ENCODE peak calls at places on chromosomes 6 and 20, in seven cellular contexts. L is CD8-positive, alpha-beta memory T cell; F is midbrain; Y is posterior vena cava; X is amygdala; S is putamen; P is astrocyte of the cerebellum. I is an unnamed sample.

GRCh38 chr20:3068075-3068474 is 3.3 kb upstream of the OXT start:
- DNase-seq in P (no peak), Y (peak), F (no peak), X (no peak), S (no peak), L (no peak), I (no peak)

GRCh38 chr6:23873161-23873560 is 252.9 kb upstream of the NRSN1 start:
- DNase-seq in L (no peak), S (no peak), X (no peak), P (no peak), F (no peak), Y (no peak), I (no peak)

GRCh38 chr6:24974182-24975171 is 38.7 kb upstream of the RIPOR2 start:
- DNase-seq in X (no peak), F (no peak), L (peak), P (no peak), Y (no peak), S (no peak), I (no peak)

GRCh38 chr20:23092409-23092756 is 6.3 kb upstream of the CD93 start:
- DNase-seq in P (no peak), L (no peak), X (no peak), F (no peak), S (no peak), Y (no peak), I (no peak)

GRCh38 chr6:34462561-34462971 is 3.3 kb upstream of the PACSIN1 start:
- DNase-seq in P (no peak), X (no peak), S (no peak), F (no peak), Y (no peak), L (no peak), I (no peak)

GRCh38 chr6:40956871-40957270 is 82.2 kb downstream of the UNC5CL start:
- DNase-seq in S (no peak), Y (no peak), X (no peak), L (no peak), P (no peak), F (no peak), I (no peak)

GRCh38 chr20:62959101-62959971 is 6.8 kb downstream of the SLC17A9 start:
- DNase-seq in X (no peak), P (no peak), F (no peak), S (no peak), L (no peak), Y (peak), I (no peak)

GRCh38 chr6:152771061-152771687 is 20.6 kb downstream of the VIP start:
- DNase-seq in F (no peak), X (no peak), L (no peak), Y (no peak), P (no peak), S (no peak), I (no peak)

GRCh38 chr20:64188682-64189529 is 24.7 kb downstream of the MYT1 start:
- DNase-seq in L (no peak), F (peak), S (no peak), X (no peak), P (no peak), Y (no peak), I (no peak)

GRCh38 chr6:121573466-121573865 is 138.0 kb downstream of the GJA1 start:
- DNase-seq in L (no peak), X (no peak), F (no peak), S (no peak), P (no peak), Y (no peak), I (no peak)

GRCh38 chr20:57656821-57657536 is 36.8 kb upstream of the ZBP1 start:
- DNase-seq in P (no peak), Y (peak), L (peak), X (no peak), F (no peak), S (no peak), I (peak)

GRCh38 chr6:16437984-16438383 is 199.6 kb downstream of the GMPR start:
- DNase-seq in P (no peak), F (no peak), L (peak), S (no peak), Y (no peak), X (no peak), I (no peak)

GRCh38 chr6:108568101-108568500 is 7.4 kb downstream of the FOXO3 start:
- DNase-seq in F (no peak), S (no peak), L (no peak), X (no peak), Y (no peak), P (no peak), I (no peak)

GRCh38 chr6:24923885-24924401 is 11.8 kb downstream of the RIPOR2 start:
- DNase-seq in P (no peak), S (no peak), F (no peak), Y (no peak), X (no peak), L (no peak), I (no peak)

GRCh38 chr6:143451531-143451930 is 926 bp downstream of the PEX3 start:
- DNase-seq in S (no peak), X (no peak), P (no peak), L (no peak), F (no peak), Y (no peak), I (no peak)

I was measured in coronary artery.